ENCODE peak calls at places on chromosomes 4 and X, in four cellular contexts. One of them, this sample, is unnamed.

GRCh38 chrX:134883134-134883700 is 107.6 kb upstream of the SMIM10 start:
- DNase-seq in brain pericyte: no peak
- DNase-seq in NB4: no peak
- DNase-seq in D721Med: no peak
- DNase-seq in this sample: no peak

GRCh38 chrX:115251458-115252233 is 17.8 kb upstream of the LRCH2 start:
- DNase-seq in brain pericyte: no peak
- DNase-seq in NB4: no peak
- DNase-seq in D721Med: no peak
- DNase-seq in this sample: no peak

GRCh38 chrX:40151211-40152172 is 53.7 kb upstream of the BCOR start:
- DNase-seq in brain pericyte: no peak
- DNase-seq in NB4: no peak
- DNase-seq in D721Med: no peak
- DNase-seq in this sample: no peak

GRCh38 chr4:41154814-41155177 is 59.5 kb downstream of the APBB2 start:
- DNase-seq in brain pericyte: no peak
- DNase-seq in NB4: no peak
- DNase-seq in D721Med: no peak
- DNase-seq in this sample: no peak

GRCh38 chr4:103425406-103425805 is 227.3 kb upstream of the CENPE start:
- DNase-seq in brain pericyte: no peak
- DNase-seq in NB4: no peak
- DNase-seq in D721Med: no peak
- DNase-seq in this sample: no peak

GRCh38 chr4:176780995-176781738 is 11.6 kb downstream of the VEGFC start:
- DNase-seq in brain pericyte: no peak
- DNase-seq in NB4: no peak
- DNase-seq in D721Med: no peak
- DNase-seq in this sample: no peak

GRCh38 chr4:157582141-157582540 is 361.6 kb downstream of the GRIA2 start:
- DNase-seq in brain pericyte: no peak
- DNase-seq in NB4: no peak
- DNase-seq in D721Med: no peak
- DNase-seq in this sample: no peak

GRCh38 chr4:22500128-22500611 is 15.7 kb downstream of the ADGRA3 start:
- DNase-seq in brain pericyte: no peak
- DNase-seq in NB4: no peak
- DNase-seq in D721Med: no peak
- DNase-seq in this sample: no peak

GRCh38 chr4:119038465-119038864 is 97.2 kb upstream of the MYOZ2 start:
- DNase-seq in brain pericyte: no peak
- DNase-seq in NB4: no peak
- DNase-seq in D721Med: no peak
- DNase-seq in this sample: no peak

GRCh38 chr4:4491396-4491893 is 50.4 kb downstream of the STX18 start:
- DNase-seq in brain pericyte: no peak
- DNase-seq in NB4: no peak
- DNase-seq in D721Med: no peak
- DNase-seq in this sample: no peak

This sample was measured in smooth muscle cell of the brain vasculature.